ENCODE peak calls at places on chromosomes 6 and 20, in four cellular contexts. J is HepG2, Z is GM12878, Y is H1. U is an unnamed sample.

GRCh38 chr6:108570518-108570917 is 9.8 kb downstream of the FOXO3 start:
- DNase-seq in J (no peak), Z (no peak), Y (no peak), U (no peak)

GRCh38 chr20:62702886-62703852 is 5.5 kb upstream of the NTSR1 start:
- DNase-seq in J (peak; percentile 48), Z (no peak), Y (no peak), U (peak; percentile 37)

GRCh38 chr6:14743465-14744211 is 502.2 kb upstream of the JARID2 start:
- DNase-seq in J (peak; percentile 21), Z (no peak), Y (no peak), U (peak; percentile 83)

GRCh38 chr6:39389372-39389767 is 66.9 kb upstream of the KCNK16 start:
- DNase-seq in J (no peak), Z (no peak), Y (no peak), U (no peak)

GRCh38 chr6:113809818-113810217 is 47.3 kb upstream of the MARCKS start:
- DNase-seq in J (no peak), Z (peak; percentile 73), Y (no peak), U (no peak)

GRCh38 chr6:56803594-56803993 is 151.3 kb upstream of the BEND6 start:
- DNase-seq in J (no peak), Z (no peak), Y (no peak), U (no peak)

GRCh38 chr20:13102237-13102636 is 93.5 kb downstream of the SPTLC3 start:
- DNase-seq in J (no peak), Z (no peak), Y (no peak), U (no peak)

GRCh38 chr6:36627801-36628246 is 33.7 kb downstream of the SRSF3 start:
- DNase-seq in J (no peak), Z (no peak), Y (no peak), U (no peak)

GRCh38 chr6:166360243-166361079 is 18.1 kb upstream of the SFT2D1 start:
- DNase-seq in J (no peak), Z (no peak), Y (no peak), U (no peak)

GRCh38 chr6:84050408-84050807 is 16.8 kb downstream of the MRAP2 start:
- DNase-seq in J (no peak), Z (no peak), Y (no peak), U (no peak)

GRCh38 chr6:84048588-84048987 is 15.0 kb downstream of the MRAP2 start:
- DNase-seq in J (no peak), Z (no peak), Y (no peak), U (no peak)

GRCh38 chr6:84052883-84053241 is 19.3 kb downstream of the MRAP2 start:
- DNase-seq in J (no peak), Z (no peak), Y (no peak), U (no peak)

GRCh38 chr6:84055646-84056045 is 22.1 kb downstream of the MRAP2 start:
- DNase-seq in J (no peak), Z (no peak), Y (no peak), U (no peak)

DNA sequence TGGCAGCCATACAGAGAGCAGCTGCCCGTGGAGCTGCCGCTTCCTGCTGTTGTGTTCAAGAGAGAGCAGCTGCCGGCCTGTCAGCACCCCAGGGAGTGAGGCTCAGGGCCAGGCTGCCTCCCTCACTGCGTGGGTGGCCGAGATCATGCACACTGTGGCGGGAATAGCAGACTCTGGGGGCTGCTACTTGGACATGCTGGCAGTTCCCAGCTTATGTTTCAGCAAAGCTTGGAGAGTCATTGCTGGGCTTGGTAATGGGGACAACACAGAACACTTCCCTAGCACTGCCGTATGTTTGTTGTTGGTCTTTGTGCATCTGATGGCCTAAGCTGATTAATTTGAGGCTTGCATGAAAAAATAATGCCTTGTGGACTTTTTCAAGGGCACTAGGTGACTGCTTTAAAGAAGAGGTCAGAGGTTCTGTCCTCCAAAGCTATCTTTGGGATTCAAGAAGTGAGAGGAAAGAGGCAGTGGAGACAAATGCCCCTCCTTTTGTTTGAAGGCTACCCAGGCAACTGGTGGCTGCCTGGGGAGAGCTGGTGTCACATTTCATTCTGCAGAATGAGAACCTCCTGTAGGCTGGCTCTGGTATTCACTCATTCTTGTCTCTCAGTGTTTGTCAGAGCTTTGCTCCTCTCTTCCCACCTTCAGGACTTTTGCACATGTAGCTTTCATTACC is 18.8 kb downstream of the MRAP2 start:
- DNase-seq in J (peak; percentile 35), Z (no peak), Y (peak; percentile 43), U (peak; percentile 82)
- TF ChIP-seq HDAC6 in J (no peak), Z (no peak), Y (no peak), U (no peak)

DNA sequence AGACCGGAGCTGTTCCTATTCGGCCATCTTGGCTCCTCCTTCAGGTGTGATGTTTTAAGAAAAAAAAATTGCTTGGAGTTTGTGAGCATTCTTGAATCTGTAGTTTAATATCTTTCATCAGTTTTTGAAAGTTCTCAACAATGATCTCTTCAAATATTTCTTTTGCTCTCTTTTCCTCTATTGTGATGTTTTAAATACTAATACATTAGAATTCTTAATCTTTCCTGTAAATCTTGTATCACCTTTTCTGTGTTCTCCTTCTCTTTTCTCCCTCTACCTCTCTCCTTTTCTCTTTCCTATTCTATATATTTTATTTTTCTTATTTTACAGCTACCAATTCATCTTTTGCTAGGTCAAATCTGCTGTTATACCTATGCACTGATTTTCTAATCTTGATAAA is 212.3 kb downstream of the RPS12 start:
- DNase-seq in J (no peak), Z (no peak), Y (no peak), U (no peak)
- TF ChIP-seq HDAC6 in J (no peak), Z (no peak), Y (no peak), U (no peak)

GRCh38 chr6:162862462-162862861 is 134.7 kb downstream of the PACRG start:
- DNase-seq in J (no peak), Z (no peak), Y (no peak), U (no peak)
- TF ChIP-seq HDAC6 in J (no peak), Z (no peak), Y (no peak), U (no peak)

GRCh38 chr6:4637691-4638433 is 138.3 kb upstream of the CDYL start:
- DNase-seq in J (no peak), Z (peak; percentile 4), Y (no peak), U (peak; percentile 36)
- TF ChIP-seq HDAC6 in J (no peak), Z (no peak), Y (no peak), U (no peak)

GRCh38 chr6:123956492-123957139 is 153.0 kb downstream of the NKAIN2 start:
- DNase-seq in J (no peak), Z (no peak), Y (no peak), U (no peak)

DNA sequence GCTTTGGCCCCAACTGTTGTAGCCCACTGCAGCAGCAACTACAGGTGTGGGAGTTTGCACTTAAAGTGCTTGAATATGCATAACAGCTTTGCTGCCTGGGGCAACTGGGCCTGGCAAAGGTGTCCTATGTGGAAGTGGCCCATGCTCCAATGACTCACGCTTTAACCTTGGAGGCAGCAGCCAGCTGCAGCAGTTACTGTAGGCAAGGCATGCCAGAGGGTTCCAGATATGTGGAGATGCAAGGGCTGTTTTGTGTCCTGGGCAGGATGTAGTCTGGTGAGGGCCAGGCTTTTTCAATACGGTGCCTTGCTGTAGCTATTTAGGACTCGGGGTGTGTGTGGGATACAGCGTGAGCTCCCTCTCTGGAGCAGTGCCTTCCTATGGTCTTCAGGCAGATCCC is 150.3 kb downstream of the NKAIN2 start:
- DNase-seq in J (no peak), Z (no peak), Y (no peak), U (no peak)
- TF ChIP-seq HDAC6 in J (no peak), Z (no peak), Y (no peak), U (no peak)

GRCh38 chr6:163432300-163432699 is 17.8 kb downstream of the QKI start:
- DNase-seq in J (no peak), Z (no peak), Y (no peak), U (no peak)

GRCh38 chr6:163429858-163430448 is 15.4 kb downstream of the QKI start:
- DNase-seq in J (no peak), Z (no peak), Y (no peak), U (no peak)

GRCh38 chr6:163423696-163424095 is 9.2 kb downstream of the QKI start:
- DNase-seq in J (no peak), Z (no peak), Y (no peak), U (no peak)

GRCh38 chr6:163428373-163428772 is 13.9 kb downstream of the QKI start:
- DNase-seq in J (no peak), Z (no peak), Y (no peak), U (no peak)

GRCh38 chr6:163427498-163428254 is 13.2 kb downstream of the QKI start:
- DNase-seq in J (peak; percentile 61), Z (no peak), Y (no peak), U (no peak)
- TF ChIP-seq HDAC6 in J (no peak), Z (no peak), Y (no peak), U (no peak)

GRCh38 chr6:96124778-96125177 is 109.0 kb downstream of the FUT9 start:
- DNase-seq in J (no peak), Z (no peak), Y (no peak), U (no peak)
- TF ChIP-seq HDAC6 in J (no peak), Z (no peak), Y (no peak), U (no peak)

U was measured in K562.